ENCODE peak calls at places on chromosomes 3 and 15, in four cellular contexts. One of them, this sample, is unnamed.

GRCh38 chr15:57866149-57866736 is 159.7 kb downstream of the POLR2M start:
- DNase-seq in HEK293T: peak
- DNase-seq in tibial artery: no peak
- DNase-seq in progenitor cell of endocrine pancreas: peak
- DNase-seq in this sample: no peak

GRCh38 chr3:25155696-25156471 is 272.2 kb upstream of the RARB start:
- DNase-seq in HEK293T: no peak
- DNase-seq in progenitor cell of endocrine pancreas: no peak
- DNase-seq in tibial artery: no peak
- DNase-seq in this sample: no peak

GRCh38 chr3:173371848-173372487 is 25.6 kb upstream of the NLGN1 start:
- DNase-seq in tibial artery: no peak
- DNase-seq in HEK293T: peak
- DNase-seq in progenitor cell of endocrine pancreas: no peak
- DNase-seq in this sample: no peak

GRCh38 chr15:89912674-89913396 is at the start of gene ARPIN:
- DNase-seq in progenitor cell of endocrine pancreas: peak
- DNase-seq in tibial artery: peak
- DNase-seq in HEK293T: peak
- DNase-seq in this sample: peak

GRCh38 chr15:25401511-25401910 is 37.3 kb downstream of the UBE3A start:
- DNase-seq in tibial artery: no peak
- DNase-seq in HEK293T: no peak
- DNase-seq in progenitor cell of endocrine pancreas: no peak
- DNase-seq in this sample: no peak

GRCh38 chr15:99943466-99943865 is 210.2 kb upstream of the LYSMD4 start:
- DNase-seq in progenitor cell of endocrine pancreas: no peak
- DNase-seq in tibial artery: no peak
- DNase-seq in HEK293T: no peak
- DNase-seq in this sample: no peak

GRCh38 chr3:160373655-160374054 is 25.4 kb downstream of the IFT80 start:
- DNase-seq in progenitor cell of endocrine pancreas: no peak
- DNase-seq in tibial artery: no peak
- DNase-seq in HEK293T: no peak
- DNase-seq in this sample: no peak

GRCh38 chr3:66603161-66603611 is 102.4 kb upstream of the LRIG1 start:
- DNase-seq in tibial artery: no peak
- DNase-seq in progenitor cell of endocrine pancreas: no peak
- DNase-seq in HEK293T: no peak
- DNase-seq in this sample: no peak

GRCh38 chr15:45664451-45664850 is 29.6 kb downstream of the SQOR start:
- DNase-seq in tibial artery: no peak
- DNase-seq in progenitor cell of endocrine pancreas: no peak
- DNase-seq in HEK293T: no peak
- DNase-seq in this sample: no peak

GRCh38 chr15:33089878-33090757 is 104.4 kb downstream of the FMN1 start:
- DNase-seq in HEK293T: no peak
- DNase-seq in progenitor cell of endocrine pancreas: no peak
- DNase-seq in tibial artery: no peak
- DNase-seq in this sample: no peak

GRCh38 chr3:57062119-57062631 is 1.7 kb downstream of the SPATA12 start:
- DNase-seq in progenitor cell of endocrine pancreas: no peak
- DNase-seq in tibial artery: no peak
- DNase-seq in HEK293T: no peak
- DNase-seq in this sample: peak

GRCh38 chr3:136353461-136353860 is 103.3 kb downstream of the PCCB start:
- DNase-seq in tibial artery: no peak
- DNase-seq in progenitor cell of endocrine pancreas: no peak
- DNase-seq in HEK293T: no peak
- DNase-seq in this sample: no peak

GRCh38 chr15:39594056-39594763 is 13.3 kb downstream of the THBS1 start:
- DNase-seq in tibial artery: no peak
- DNase-seq in progenitor cell of endocrine pancreas: no peak
- DNase-seq in HEK293T: no peak
- DNase-seq in this sample: no peak

GRCh38 chr3:123081718-123082369 is 15.0 kb downstream of the PDIA5 start:
- DNase-seq in progenitor cell of endocrine pancreas: no peak
- DNase-seq in HEK293T: no peak
- DNase-seq in tibial artery: no peak
- DNase-seq in this sample: no peak

GRCh38 chr3:158791259-158791920 is 10.5 kb upstream of the MFSD1 start:
- DNase-seq in tibial artery: no peak
- DNase-seq in progenitor cell of endocrine pancreas: no peak
- DNase-seq in HEK293T: peak
- DNase-seq in this sample: no peak

GRCh38 chr3:11145888-11146287 is 8.4 kb upstream of the HRH1 start:
- DNase-seq in progenitor cell of endocrine pancreas: no peak
- DNase-seq in HEK293T: no peak
- DNase-seq in tibial artery: no peak
- DNase-seq in this sample: no peak

GRCh38 chr3:16442730-16443129 is 70.8 kb downstream of the RFTN1 start:
- DNase-seq in tibial artery: no peak
- DNase-seq in progenitor cell of endocrine pancreas: no peak
- DNase-seq in HEK293T: no peak
- DNase-seq in this sample: no peak

GRCh38 chr3:52712291-52713212 is 6.6 kb downstream of the SPCS1 start:
- DNase-seq in progenitor cell of endocrine pancreas: no peak
- DNase-seq in HEK293T: no peak
- DNase-seq in tibial artery: no peak
- DNase-seq in this sample: no peak

GRCh38 chr3:14988988-14989394 is 41.6 kb downstream of the NR2C2 start:
- DNase-seq in tibial artery: no peak
- DNase-seq in progenitor cell of endocrine pancreas: no peak
- DNase-seq in HEK293T: peak
- DNase-seq in this sample: no peak

GRCh38 chr3:104909188-104909587 is 457.5 kb upstream of the ALCAM start:
- DNase-seq in HEK293T: no peak
- DNase-seq in tibial artery: no peak
- DNase-seq in progenitor cell of endocrine pancreas: no peak
- DNase-seq in this sample: no peak

GRCh38 chr3:144185291-144185690 is 213.7 kb downstream of the DIPK2A start:
- DNase-seq in HEK293T: no peak
- DNase-seq in progenitor cell of endocrine pancreas: no peak
- DNase-seq in tibial artery: no peak
- DNase-seq in this sample: no peak

GRCh38 chr3:192772495-192772894 is 45.2 kb upstream of the FGF12 start:
- DNase-seq in tibial artery: no peak
- DNase-seq in progenitor cell of endocrine pancreas: no peak
- DNase-seq in HEK293T: peak
- DNase-seq in this sample: no peak

GRCh38 chr3:59244343-59244742 is 194.5 kb upstream of the CFAP20DC start:
- DNase-seq in HEK293T: no peak
- DNase-seq in tibial artery: no peak
- DNase-seq in progenitor cell of endocrine pancreas: no peak
- DNase-seq in this sample: no peak

GRCh38 chr3:77414881-77415280 is 375.0 kb downstream of the ROBO2 start:
- DNase-seq in progenitor cell of endocrine pancreas: no peak
- DNase-seq in tibial artery: no peak
- DNase-seq in HEK293T: no peak
- DNase-seq in this sample: no peak

GRCh38 chr3:179451335-179452165 is at the start of gene GNB4:
- DNase-seq in tibial artery: peak
- DNase-seq in HEK293T: peak
- DNase-seq in progenitor cell of endocrine pancreas: peak
- DNase-seq in this sample: peak

GRCh38 chr15:74777769-74778598 is 3.9 kb upstream of the CSK start:
- DNase-seq in HEK293T: no peak
- DNase-seq in tibial artery: no peak
- DNase-seq in progenitor cell of endocrine pancreas: no peak
- DNase-seq in this sample: no peak

GRCh38 chr3:54034971-54035370 is 87.4 kb upstream of the CACNA2D3 start:
- DNase-seq in HEK293T: no peak
- DNase-seq in tibial artery: no peak
- DNase-seq in progenitor cell of endocrine pancreas: no peak
- DNase-seq in this sample: no peak

GRCh38 chr3:123071146-123071545 is 4.3 kb downstream of the PDIA5 start:
- DNase-seq in HEK293T: peak
- DNase-seq in progenitor cell of endocrine pancreas: no peak
- DNase-seq in tibial artery: no peak
- DNase-seq in this sample: no peak

GRCh38 chr3:69906351-69906966 is 93.1 kb upstream of the SAMMSON start:
- DNase-seq in tibial artery: no peak
- DNase-seq in HEK293T: no peak
- DNase-seq in progenitor cell of endocrine pancreas: no peak
- DNase-seq in this sample: no peak

GRCh38 chr15:31090741-31091140 is 10.8 kb downstream of the TRPM1 start:
- DNase-seq in progenitor cell of endocrine pancreas: no peak
- DNase-seq in tibial artery: no peak
- DNase-seq in HEK293T: no peak
- DNase-seq in this sample: no peak

This sample was measured in suprapubic skin.